ENCODE peak calls at places on chromosomes 5 and 9, in ten cellular contexts. H, B, I, D, Z, J, L, X, K and N are unnamed samples. For H3K9me3, the result is how much of the 10 kb centered on the place peaks cover.

GRCh38 chr9:81686614-81687520 is 2.5 kb downstream of the TLE1 start:
- DNase-seq in L (peak), H (peak), I (peak), D (peak), K (peak), Z (peak), J (peak), X (peak), B (peak), N (peak)

GRCh38 chr9:13705913-13706312 is 426.4 kb upstream of the MPDZ start:
- DNase-seq in Z (peak), H (no peak), X (no peak), K (peak), D (peak), J (peak), I (peak), L (no peak), B (no peak), N (no peak)

GRCh38 chr9:114775981-114776380 is 29.9 kb downstream of the TNFSF15 start:
- DNase-seq in K (no peak), Z (no peak), J (no peak), L (no peak), X (no peak), H (no peak), B (no peak), D (no peak), I (no peak), N (no peak)

GRCh38 chr9:129406278-129407225 is 214.3 kb downstream of the C9orf50 start:
- DNase-seq in K (no peak), L (peak), Z (peak), B (no peak), X (peak), J (no peak), D (no peak), I (no peak), H (peak), N (peak)

GRCh38 chr5:52469420-52469819 is 318.3 kb upstream of the ITGA1 start:
- DNase-seq in B (no peak), K (no peak), D (no peak), I (no peak), L (no peak), X (peak), Z (no peak), J (no peak), H (no peak), N (no peak)

GRCh38 chr5:127027539-127027938 is 2.8 kb downstream of the MARCHF3 start:
- DNase-seq in L (no peak), B (no peak), D (no peak), Z (no peak), H (no peak), I (no peak), X (no peak), J (no peak), K (no peak), N (no peak)

GRCh38 chr9:37747271-37747753 is 6.3 kb upstream of the TRMT10B start:
- DNase-seq in K (peak), Z (no peak), H (peak), B (peak), X (peak), D (no peak), J (peak), L (peak), I (peak), N (peak)

GRCh38 chr5:153159611-153160010 is 330.9 kb upstream of the GRIA1 start:
- DNase-seq in X (no peak), Z (no peak), B (no peak), H (no peak), L (no peak), J (no peak), K (no peak), D (no peak), I (no peak), N (no peak)

GRCh38 chr9:133958756-133959155 is 33.4 kb downstream of the VAV2 start:
- DNase-seq in B (no peak), H (no peak), J (no peak), K (no peak), Z (peak), X (no peak), I (no peak), L (no peak), D (no peak), N (no peak)

GRCh38 chr5:35354751-35355150 is 124.5 kb upstream of the PRLR start:
- DNase-seq in X (no peak), I (no peak), J (no peak), K (no peak), D (no peak), Z (no peak), H (no peak), B (no peak), L (no peak), N (no peak)

GRCh38 chr9:113737414-113738271 is 138.5 kb upstream of the ZNF618 start:
- DNase-seq in D (no peak), L (peak), K (peak), B (peak), I (peak), X (peak), H (peak), Z (no peak), J (peak), N (peak)

GRCh38 chr5:2702096-2702879 is 49.2 kb downstream of the IRX2 start:
- DNase-seq in H (no peak), I (no peak), X (no peak), D (peak), B (no peak), Z (no peak), K (no peak), J (no peak), L (no peak), N (no peak)
- H3K9me3 ChIP-seq in H (under half), I (under half), X (under half), D (under half), B (under half), Z (under half), K (under half), J (under half), L (under half), N (under half)

GRCh38 chr5:145345883-145346282 is 489.3 kb downstream of the PRELID2 start:
- DNase-seq in B (no peak), Z (no peak), H (no peak), J (no peak), D (no peak), X (no peak), I (no peak), L (no peak), K (no peak), N (no peak)

GRCh38 chr5:145347026-145347616 is 488.0 kb downstream of the PRELID2 start:
- DNase-seq in X (peak), B (no peak), L (peak), H (peak), K (no peak), J (no peak), D (no peak), Z (no peak), I (peak), N (no peak)

DNA sequence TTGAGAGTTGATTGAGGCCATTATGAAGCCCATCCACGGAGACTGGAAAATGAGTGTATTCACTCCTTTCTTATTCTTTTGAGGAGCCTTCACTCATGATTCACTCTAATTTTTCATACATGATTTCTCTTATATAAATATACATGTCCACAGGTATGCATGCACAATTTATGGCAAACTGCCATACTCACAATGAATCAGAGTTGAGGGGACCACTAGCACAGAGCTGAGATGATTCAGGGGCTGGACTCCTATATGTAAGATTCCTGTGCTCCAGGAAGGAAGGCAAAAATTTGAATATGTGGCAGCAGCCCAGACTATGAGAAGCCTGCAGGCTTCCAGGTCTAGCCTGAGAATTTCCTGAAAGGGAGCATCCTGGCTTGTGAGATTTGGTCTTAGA is 484.6 kb downstream of the PRELID2 start:
- DNase-seq in Z (no peak), D (no peak), L (no peak), K (no peak), I (no peak), H (no peak), J (no peak), B (no peak), X (no peak), N (no peak)
- H3K9me3 ChIP-seq in Z (under half), D (under half), L (under half), K (under half), I (under half), H (under half), J (under half), B (under half), X (under half), N (under half)

GRCh38 chr5:14728109-14728938 is 63.8 kb downstream of the OTULIN start:
- DNase-seq in B (no peak), H (no peak), K (no peak), I (peak), D (no peak), Z (no peak), J (no peak), X (peak), L (no peak), N (peak)

GRCh38 chr5:14729448-14730385 is 65.2 kb downstream of the OTULIN start:
- DNase-seq in X (no peak), K (no peak), D (no peak), J (no peak), H (no peak), I (peak), B (no peak), L (no peak), Z (no peak), N (no peak)

GRCh38 chr5:14730466-14730865 is 65.9 kb downstream of the OTULIN start:
- DNase-seq in L (no peak), Z (no peak), K (no peak), D (no peak), H (no peak), X (no peak), J (no peak), I (no peak), B (no peak), N (no peak)

GRCh38 chr5:14732991-14733390 is 68.5 kb downstream of the OTULIN start:
- DNase-seq in L (no peak), D (no peak), B (no peak), H (no peak), Z (no peak), K (no peak), X (no peak), J (no peak), I (no peak), N (no peak)

GRCh38 chr5:14730881-14731280 is 66.4 kb downstream of the OTULIN start:
- DNase-seq in K (no peak), X (no peak), D (no peak), I (no peak), Z (no peak), H (no peak), L (no peak), B (no peak), J (no peak), N (no peak)
- H3K9me3 ChIP-seq in K (under half), X (under half), D (under half), I (under half), Z (under half), H (under half), L (under half), B (under half), J (under half), N (under half)

GRCh38 chr5:73534001-73534547 is 31.4 kb downstream of the ANKRA2 start:
- DNase-seq in L (no peak), X (no peak), I (no peak), J (peak), B (peak), K (no peak), D (no peak), Z (no peak), H (no peak), N (no peak)

GRCh38 chr5:73528248-73528647 is 30.0 kb downstream of the BTF3 start:
- DNase-seq in K (no peak), Z (no peak), I (no peak), B (no peak), J (no peak), D (no peak), H (no peak), L (no peak), X (no peak), N (no peak)

GRCh38 chr5:73532195-73532594 is 33.2 kb downstream of the ANKRA2 start:
- DNase-seq in J (no peak), B (peak), X (no peak), I (no peak), H (no peak), Z (no peak), L (no peak), D (no peak), K (no peak), N (no peak)

GRCh38 chr5:73529081-73529480 is 30.8 kb downstream of the BTF3 start:
- DNase-seq in I (no peak), K (no peak), L (no peak), J (no peak), H (no peak), Z (no peak), D (no peak), B (no peak), X (no peak), N (no peak)

GRCh38 chr5:73531356-73531755 is 33.1 kb downstream of the BTF3 start:
- DNase-seq in X (no peak), I (no peak), J (no peak), B (no peak), K (no peak), D (no peak), L (no peak), Z (no peak), H (no peak), N (no peak)
- H3K9me3 ChIP-seq in X (under half), I (under half), J (under half), B (under half), K (under half), D (under half), L (under half), Z (under half), H (under half), N (under half)

GRCh38 chr5:4017076-4017803 is 421.6 kb downstream of the IRX1 start:
- DNase-seq in I (no peak), D (no peak), X (no peak), K (no peak), Z (no peak), H (no peak), B (no peak), L (no peak), J (no peak), N (no peak)
- H3K9me3 ChIP-seq in I (under half), D (under half), X (under half), K (under half), Z (under half), H (under half), B (under half), L (under half), J (under half), N (under half)